ENCODE peak calls at places on chromosomes 16 and 17, in four cellular contexts. K is CD4-positive, CD25-positive, alpha-beta regulatory T cell; Q is adipocyte; R is Panc1. U is an unnamed sample.

GRCh38 chr16:86508947-86509758 is 1.2 kb upstream of the FOXF1 start:
- DNase-seq in K (no peak), Q (peak; percentile 94), R (no peak), U (no peak)

GRCh38 chr17:76147211-76148014 is 6.4 kb upstream of the FOXJ1 start:
- DNase-seq in K (no peak), Q (peak; percentile 73), R (no peak), U (peak; percentile 41)

GRCh38 chr16:17343028-17343427 is 127.7 kb downstream of the XYLT1 start:
- DNase-seq in Q (no peak), K (peak; percentile 30), R (no peak), U (no peak)

GRCh38 chr17:79831367-79832210 is 7.7 kb downstream of the CBX4 start:
- DNase-seq in R (no peak), Q (no peak), K (no peak), U (no peak)

GRCh38 chr16:86914850-86915717 is 336.7 kb downstream of the FOXL1 start:
- DNase-seq in R (no peak), K (no peak), Q (no peak), U (no peak)

GRCh38 chr17:81153340-81153803 is 11.9 kb upstream of the PVALEF start:
- DNase-seq in R (no peak), Q (no peak), K (no peak), U (no peak)

GRCh38 chr16:72923757-72924156 is 124.2 kb downstream of the ZFHX3 start:
- DNase-seq in R (no peak), Q (no peak), K (no peak), U (no peak)

GRCh38 chr16:83928341-83929055 is 24.5 kb upstream of the OSGIN1 start:
- DNase-seq in R (no peak), Q (peak; percentile 81), K (no peak), U (no peak)

GRCh38 chr17:42023524-42024349 is 3.8 kb downstream of the NKIRAS2 start:
- DNase-seq in Q (no peak), R (no peak), K (no peak), U (no peak)

GRCh38 chr16:25110392-25110947 is 1.1 kb upstream of the LCMT1 start:
- DNase-seq in R (no peak), Q (peak; percentile 37), K (peak; percentile 9), U (peak; percentile 78)

GRCh38 chr17:3208484-3208883 is 1.0 kb downstream of the OR1A1 start:
- DNase-seq in Q (no peak), K (no peak), R (no peak), U (no peak)

GRCh38 chr16:84115919-84116719 is 623 bp downstream of the MBTPS1 start:
- DNase-seq in K (no peak), R (no peak), Q (peak; percentile 70), U (peak; percentile 72)

GRCh38 chr17:39455919-39456318 is 4.9 kb upstream of the MED1 start:
- DNase-seq in Q (no peak), K (no peak), R (no peak), U (no peak)

GRCh38 chr17:31663576-31663975 is 195.5 kb downstream of the COPRS start:
- DNase-seq in R (no peak), Q (peak; percentile 17), K (no peak), U (no peak)

GRCh38 chr16:14014284-14014625 is 56.9 kb upstream of the MRTFB start:
- DNase-seq in K (no peak), Q (no peak), R (no peak), U (no peak)

GRCh38 chr17:32746698-32747097 is 130.2 kb downstream of the MYO1D start:
- DNase-seq in Q (peak; percentile 19), R (no peak), K (no peak), U (no peak)

GRCh38 chr17:27376637-27377547 is 79.4 kb upstream of the KSR1 start:
- DNase-seq in Q (peak; percentile 25), R (peak; percentile 65), K (no peak), U (no peak)

GRCh38 chr17:77696720-77697460 is 261.6 kb upstream of the TNRC6C start:
- DNase-seq in Q (no peak), R (no peak), K (no peak), U (no peak)

GRCh38 chr17:28033972-28034714 is 8.3 kb upstream of the NLK start:
- DNase-seq in Q (peak; percentile 17), K (no peak), R (no peak), U (no peak)

GRCh38 chr17:8674344-8675305 is 44.1 kb upstream of the MYH10 start:
- DNase-seq in Q (no peak), R (no peak), K (no peak), U (no peak)

GRCh38 chr17:42122371-42123303 is at the start of gene HSPB9:
- DNase-seq in R (no peak), Q (no peak), K (no peak), U (no peak)

GRCh38 chr17:11031787-11032186 is 193.9 kb upstream of the PIRT start:
- DNase-seq in R (no peak), K (no peak), Q (no peak), U (no peak)

GRCh38 chr17:50583636-50584035 is 23.1 kb downstream of the CACNA1G start:
- DNase-seq in Q (no peak), K (no peak), R (no peak), U (no peak)

GRCh38 chr17:27417596-27418365 is 38.5 kb upstream of the KSR1 start:
- DNase-seq in R (no peak), Q (no peak), K (no peak), U (no peak)

GRCh38 chr17:72726936-72727335 is 365.6 kb downstream of the SLC39A11 start:
- DNase-seq in R (no peak), Q (no peak), K (peak; percentile 42), U (peak; percentile 93)

GRCh38 chr17:79534851-79535727 is 75.8 kb downstream of the RBFOX3 start:
- DNase-seq in K (no peak), Q (no peak), R (no peak), U (no peak)

GRCh38 chr17:50155115-50155819 is 4.8 kb upstream of the PPP1R9B start:
- DNase-seq in R (no peak), Q (peak; percentile 66), K (no peak), U (no peak)

GRCh38 chr16:46844771-46845170 is 13.8 kb upstream of the C16orf87 start:
- DNase-seq in R (no peak), K (no peak), Q (no peak), U (no peak)

GRCh38 chr17:42039794-42040763 is 10.3 kb downstream of the C17orf113 start:
- DNase-seq in K (no peak), Q (no peak), R (no peak), U (no peak)

GRCh38 chr17:67491009-67491677 is 114.1 kb downstream of the PITPNC1 start:
- DNase-seq in R (no peak), K (no peak), Q (peak; percentile 99), U (no peak)

GRCh38 chr16:67961551-67961957 is 6.9 kb downstream of the SLC12A4 start:
- DNase-seq in K (no peak), R (no peak), Q (no peak), U (no peak)

GRCh38 chr16:67959930-67960329 is 8.5 kb downstream of the SLC12A4 start:
- DNase-seq in R (no peak), K (no peak), Q (no peak), U (no peak)

GRCh38 chr16:67964477-67965131 is 3.8 kb downstream of the SLC12A4 start:
- DNase-seq in Q (no peak), R (no peak), K (no peak), U (no peak)

GRCh38 chr16:67963325-67964321 is 4.8 kb downstream of the SLC12A4 start:
- DNase-seq in Q (peak; percentile 33), K (no peak), R (no peak), U (no peak)

GRCh38 chr16:67962135-67962534 is 6.3 kb downstream of the SLC12A4 start:
- DNase-seq in R (no peak), Q (no peak), K (no peak), U (no peak)
- H3K36me3 ChIP-seq in R (no peaks in the 10 kb centered on the region), Q (peaks cover 54% of the 10 kb centered on the region), K (peaks cover 11% of the 10 kb centered on the region), U (no peaks in the 10 kb centered on the region)

GRCh38 chr17:58002973-58003372 is 4.1 kb downstream of the SRSF1 start:
- DNase-seq in Q (no peak), K (no peak), R (no peak), U (no peak)
- H3K36me3 ChIP-seq in Q (peaks cover 77% of the 10 kb centered on the region), K (peaks cover 47% of the 10 kb centered on the region), R (peaks cover 82% of the 10 kb centered on the region), U (peaks cover 90% of the 10 kb centered on the region)

DNA sequence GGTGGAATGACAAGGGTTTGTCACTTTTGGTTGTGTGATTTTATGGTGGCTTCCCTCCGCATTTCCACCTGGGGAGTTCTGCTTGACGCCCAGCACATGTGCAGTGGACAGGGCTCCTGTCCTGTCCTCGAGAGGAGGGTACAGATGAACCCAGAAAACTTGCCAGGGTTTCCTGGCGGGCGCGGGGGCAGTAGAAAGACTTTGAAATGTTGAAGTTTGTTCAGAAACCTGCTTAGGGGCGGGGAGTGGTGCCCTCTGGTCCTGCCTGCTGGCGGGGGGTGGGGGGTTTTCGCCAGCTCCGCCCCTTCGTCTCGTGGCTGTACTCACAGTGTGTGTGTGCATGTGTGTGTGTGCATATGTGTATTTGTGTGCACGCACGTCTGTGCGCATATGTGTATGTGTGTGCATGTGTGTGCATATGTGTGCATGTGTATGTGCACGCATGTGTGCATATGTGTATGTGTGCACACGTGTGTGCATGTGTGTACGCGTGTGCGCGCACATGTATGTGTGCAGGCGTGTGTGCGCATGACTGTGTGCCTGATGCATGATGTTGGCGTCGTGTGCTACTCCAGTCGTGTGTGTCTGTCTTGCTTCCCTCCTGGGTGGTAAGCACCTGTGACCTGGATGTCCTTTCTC is 6.8 kb downstream of the FN3KRP start:
- DNase-seq in K (no peak), Q (no peak), R (no peak), U (no peak)
- H3K36me3 ChIP-seq in K (peaks cover 43% of the 10 kb centered on the region), Q (peaks cover 40% of the 10 kb centered on the region), R (no peaks in the 10 kb centered on the region), U (peaks cover 77% of the 10 kb centered on the region)

GRCh38 chr16:50670476-50670875 is 10.6 kb downstream of the SNX20 start:
- DNase-seq in K (no peak), R (no peak), Q (no peak), U (no peak)
- H3K36me3 ChIP-seq in K (peaks cover 75% of the 10 kb centered on the region), R (no peaks in the 10 kb centered on the region), Q (no peaks in the 10 kb centered on the region), U (no peaks in the 10 kb centered on the region)

GRCh38 chr16:88605186-88606145 is 32.9 kb upstream of the IL17C start:
- DNase-seq in Q (no peak), R (no peak), K (no peak), U (no peak)
- H3K36me3 ChIP-seq in Q (peaks cover 82% of the 10 kb centered on the region), R (no peaks in the 10 kb centered on the region), K (peaks cover 76% of the 10 kb centered on the region), U (peaks cover 94% of the 10 kb centered on the region)

GRCh38 chr17:16446338-16446983 is 31.1 kb downstream of the TRPV2 start:
- DNase-seq in Q (no peak), K (no peak), R (no peak), U (no peak)
- H3K36me3 ChIP-seq in Q (peaks cover 36% of the 10 kb centered on the region), K (peaks cover 49% of the 10 kb centered on the region), R (peaks cover 10% of the 10 kb centered on the region), U (peaks cover 90% of the 10 kb centered on the region)

GRCh38 chr16:57028086-57028485 is 38.7 kb downstream of the NLRC5 start:
- DNase-seq in K (no peak), R (no peak), Q (no peak), U (peak; percentile 28)

GRCh38 chr16:57024894-57025680 is 35.7 kb downstream of the NLRC5 start:
- DNase-seq in K (no peak), Q (no peak), R (no peak), U (no peak)

GRCh38 chr16:57027067-57027466 is 37.7 kb downstream of the NLRC5 start:
- DNase-seq in K (no peak), R (no peak), Q (no peak), U (no peak)

GRCh38 chr16:57026778-57027062 is 37.4 kb downstream of the NLRC5 start:
- DNase-seq in R (no peak), Q (no peak), K (no peak), U (no peak)

GRCh38 chr16:57025941-57026777 is 36.8 kb downstream of the NLRC5 start:
- DNase-seq in Q (no peak), K (no peak), R (no peak), U (no peak)
- H3K36me3 ChIP-seq in Q (peaks cover 48% of the 10 kb centered on the region), K (peaks cover 80% of the 10 kb centered on the region), R (no peaks in the 10 kb centered on the region), U (peaks cover 90% of the 10 kb centered on the region)

U was measured in OCI-LY7.